ENCODE peak calls at places on chromosomes 4 and X, in six cellular contexts. Y is AG09319, T is MCF 10A, W is neural crest cell, U is A549, J is brain microvascular endothelial cell. M is an unnamed sample.

GRCh38 chr4:112343330-112343729 is 46.2 kb downstream of the ALPK1 start:
- DNase-seq in Y (no peak), T (no peak), W (no peak), U (no peak), J (no peak), M (no peak)

GRCh38 chrX:68703849-68704248 is 56.4 kb downstream of the STARD8 start:
- DNase-seq in Y (no peak), T (no peak), W (no peak), U (no peak), J (no peak), M (no peak)

GRCh38 chr4:86848136-86848535 is 1.0 kb downstream of the SLC10A6 start:
- DNase-seq in Y (no peak), T (no peak), W (no peak), U (no peak), J (no peak), M (no peak)

GRCh38 chr4:6035786-6036185 is 17.6 kb upstream of the C4orf50 start:
- DNase-seq in Y (no peak), T (no peak), W (no peak), U (no peak), J (no peak), M (no peak)

GRCh38 chr4:20995591-20995990 is 295.3 kb downstream of the PACRGL start:
- DNase-seq in Y (no peak), T (no peak), W (no peak), U (no peak), J (no peak), M (no peak)

GRCh38 chr4:173537628-173538147 is 7.7 kb upstream of the HAND2 start:
- DNase-seq in Y (no peak), T (no peak), W (no peak), U (no peak), J (no peak), M (no peak)

GRCh38 chr4:78951862-78952472 is 12.7 kb upstream of the PAQR3 start:
- DNase-seq in Y (peak; percentile 10), T (peak; percentile 62), W (peak; percentile 44), U (peak; percentile 13), J (no peak), M (peak; percentile 51)

GRCh38 chr4:108794136-108794535 is 31.3 kb upstream of the ETNPPL start:
- DNase-seq in Y (no peak), T (no peak), W (no peak), U (no peak), J (peak; percentile 35), M (no peak)

DNA sequence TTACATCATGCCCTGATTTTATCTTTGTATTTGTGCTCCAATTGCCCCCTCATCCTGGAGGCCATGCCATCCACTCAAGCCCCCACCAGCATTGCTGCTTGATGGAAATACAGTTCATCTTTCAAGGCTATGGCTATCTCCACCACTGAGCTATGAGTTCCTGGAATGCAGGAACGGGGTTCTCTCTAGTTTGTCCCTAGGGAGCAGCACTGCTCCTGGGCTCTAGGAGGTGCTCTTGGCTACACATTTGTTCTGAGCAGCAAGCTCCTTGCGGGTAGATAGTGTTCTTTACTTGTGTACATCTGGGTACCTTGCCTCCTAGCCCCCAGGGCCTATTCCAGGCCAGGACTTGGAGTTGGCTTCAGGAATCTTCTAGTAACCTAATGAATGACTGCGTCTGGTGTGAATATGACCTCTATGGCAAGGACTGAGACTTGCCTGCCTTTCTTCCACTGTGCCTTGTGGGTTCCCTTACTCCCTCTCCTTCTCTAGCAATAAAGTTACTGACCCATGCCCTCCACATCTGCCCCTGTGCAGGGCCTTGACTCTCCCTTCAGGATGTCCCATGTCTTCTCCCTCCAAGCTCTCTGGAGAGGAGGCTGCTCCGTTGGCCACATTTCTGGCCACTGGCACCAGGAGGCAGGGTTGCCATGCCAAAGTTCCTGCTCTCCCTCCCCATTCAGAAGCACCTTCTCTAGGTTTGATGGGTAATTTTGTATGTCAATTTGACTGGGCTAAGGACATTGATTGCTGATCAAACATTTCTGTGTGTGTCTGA is 7.6 kb downstream of the CITED1 start:
- DNase-seq in Y (no peak), T (peak; percentile 52), W (no peak), U (no peak), J (no peak), M (peak; percentile 17)
- TF ChIP-seq CTCF in Y (no peak), T (peak; percentile 10), W (peak; percentile 28), U (peak; percentile 20), J (peak; percentile 61), M (peak; percentile 35)

DNA sequence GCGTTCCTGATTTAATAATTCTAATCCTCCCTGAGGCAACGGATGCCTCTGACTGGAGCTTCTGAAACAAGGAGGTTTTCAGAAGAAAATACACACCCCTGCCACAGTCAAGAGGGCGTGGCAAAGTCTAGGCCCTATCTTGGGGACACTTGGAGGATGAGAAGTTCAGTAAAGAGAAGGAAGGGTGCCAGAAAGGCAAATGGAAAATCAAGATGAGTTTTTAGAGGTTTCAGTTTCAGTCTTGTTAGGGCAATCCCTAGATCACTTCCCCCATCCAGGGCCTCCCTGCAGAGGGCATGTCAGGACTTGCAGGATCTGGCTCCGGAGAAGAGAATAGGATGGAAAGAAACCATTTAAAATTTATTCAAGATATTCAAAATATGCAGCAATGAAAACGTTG is 28.5 kb upstream of the FGF2 start:
- DNase-seq in Y (peak; percentile 96), T (peak; percentile 90), W (no peak), U (peak; percentile 24), J (peak; percentile 92), M (peak; percentile 66)
- TF ChIP-seq CTCF in Y (peak; percentile 25), T (no peak), W (no peak), U (no peak), J (peak; percentile 41), M (no peak)

GRCh38 chrX:19121898-19122640 is at the start of gene ADGRG2:
- DNase-seq in Y (no peak), T (peak; percentile 30), W (peak; percentile 20), U (peak; percentile 37), J (no peak), M (no peak)
- TF ChIP-seq CTCF in Y (peak; percentile 21), T (no peak), W (no peak), U (peak; percentile 43), J (peak; percentile 36), M (no peak)

GRCh38 chrX:107207943-107208342 is 1.5 kb downstream of the DNAAF6 start:
- DNase-seq in Y (no peak), T (no peak), W (no peak), U (no peak), J (no peak), M (no peak)

GRCh38 chrX:107213477-107213876 is 7.1 kb downstream of the DNAAF6 start:
- DNase-seq in Y (no peak), T (no peak), W (no peak), U (no peak), J (no peak), M (no peak)
- TF ChIP-seq CTCF in Y (no peak), T (no peak), W (no peak), U (no peak), J (no peak), M (no peak)

GRCh38 chrX:71909956-71910355 is 689 bp upstream of the NHSL2 start:
- DNase-seq in Y (no peak), T (no peak), W (peak; percentile 27), U (no peak), J (no peak), M (no peak)
- TF ChIP-seq CTCF in Y (peak; percentile 41), T (no peak), W (peak; percentile 31), U (peak; percentile 33), J (peak; percentile 66), M (no peak)

GRCh38 chr4:152369903-152370296 is 166.0 kb downstream of the FBXW7 start:
- DNase-seq in Y (no peak), T (no peak), W (no peak), U (no peak), J (no peak), M (no peak)
- TF ChIP-seq CTCF in Y (peak; percentile 34), T (peak; percentile 15), W (peak; percentile 61), U (peak; percentile 24), J (peak; percentile 16), M (peak; percentile 12)